ENCODE peak calls at places on chromosomes 6 and 20, in five cellular contexts. E, O, H, U and P are unnamed samples. For H3K36me3 and H3K9me3, the result is how much of the 10 kb centered on the place peaks cover.

GRCh38 chr20:48821261-48821910 is 6.4 kb downstream of the PREX1 start:
- DNase-seq in H (no peak), U (no peak), E (no peak), O (no peak), P (no peak)

GRCh38 chr6:40232698-40233097 is 298.4 kb upstream of the MOCS1 start:
- DNase-seq in H (no peak), O (no peak), U (no peak), E (no peak), P (peak)

GRCh38 chr6:154276810-154277577 is 79.6 kb downstream of the IPCEF1 start:
- DNase-seq in H (peak), E (peak), U (no peak), O (no peak), P (no peak)

GRCh38 chr6:105495515-105495914 is 92.6 kb upstream of the PREP start:
- DNase-seq in E (no peak), O (no peak), H (no peak), U (no peak), P (no peak)

GRCh38 chr6:71476872-71477271 is 188.3 kb downstream of the OGFRL1 start:
- DNase-seq in O (no peak), U (no peak), H (no peak), E (no peak), P (no peak)

GRCh38 chr6:105045546-105045945 is 88.6 kb downstream of the LIN28B start:
- DNase-seq in U (no peak), O (no peak), H (peak), E (peak), P (no peak)

GRCh38 chr20:64113796-64114355 is 6.5 kb upstream of the NPBWR2 start:
- DNase-seq in O (no peak), U (no peak), H (no peak), E (no peak), P (no peak)

GRCh38 chr6:158607411-158608170 is 37.0 kb downstream of the DYNLT1 start:
- DNase-seq in U (no peak), O (no peak), H (no peak), E (no peak), P (no peak)

GRCh38 chr6:152723398-152723797 is 25.7 kb downstream of the MYCT1 start:
- DNase-seq in O (no peak), U (no peak), H (peak), E (peak), P (no peak)

GRCh38 chr6:15810618-15811017 is 147.8 kb upstream of the DTNBP1 start:
- DNase-seq in E (no peak), H (no peak), O (no peak), U (no peak), P (no peak)

GRCh38 chr6:4316867-4317400 is 181.6 kb upstream of the ECI2 start:
- DNase-seq in U (peak), H (peak), O (peak), E (peak), P (no peak)

GRCh38 chr6:31665501-31666336 is at the start of gene CSNK2B:
- DNase-seq in U (peak), H (peak), O (peak), E (peak), P (peak)

GRCh38 chr6:31666337-31666960 is 569 bp downstream of the CSNK2B start:
- DNase-seq in O (no peak), E (peak), U (no peak), H (no peak), P (no peak)

GRCh38 chr6:31664790-31665500 is at the start of gene GPANK1:
- DNase-seq in H (peak), U (peak), E (peak), O (peak), P (peak)

GRCh38 chr6:31663961-31664789 is 622 bp downstream of the GPANK1 start:
- DNase-seq in E (peak), U (no peak), H (peak), O (peak), P (no peak)

DNA sequence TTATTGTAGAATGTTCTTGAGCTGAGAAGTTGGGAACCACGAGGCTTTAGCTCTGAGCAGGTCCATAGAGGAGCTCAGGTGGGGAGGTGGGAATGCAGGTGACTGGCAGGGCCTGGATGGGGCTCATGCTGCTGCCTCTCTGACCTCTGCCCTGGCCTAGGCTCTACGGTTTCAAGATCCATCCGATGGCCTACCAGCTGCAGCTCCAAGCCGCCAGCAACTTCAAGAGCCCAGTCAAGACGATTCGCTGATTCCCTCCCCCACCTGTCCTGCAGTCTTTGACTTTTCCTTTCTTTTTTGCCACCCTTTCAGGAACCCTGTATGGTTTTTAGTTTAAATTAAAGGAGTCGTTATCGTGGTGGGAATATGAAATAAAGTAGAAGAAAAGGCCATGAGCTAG is at the start of gene LY6G5B:
- DNase-seq in U (no peak), O (no peak), H (no peak), E (no peak), P (no peak)
- H3K36me3 ChIP-seq in U (under half), O (under half), H (under half), E (half or more), P (half or more)

GRCh38 chr6:108193120-108193519 is 27.3 kb downstream of the NR2E1 start:
- DNase-seq in U (no peak), E (no peak), O (no peak), H (no peak), P (no peak)
- H3K9me3 ChIP-seq in U (under half), E (under half), O (under half), H (under half), P (under half)

DNA sequence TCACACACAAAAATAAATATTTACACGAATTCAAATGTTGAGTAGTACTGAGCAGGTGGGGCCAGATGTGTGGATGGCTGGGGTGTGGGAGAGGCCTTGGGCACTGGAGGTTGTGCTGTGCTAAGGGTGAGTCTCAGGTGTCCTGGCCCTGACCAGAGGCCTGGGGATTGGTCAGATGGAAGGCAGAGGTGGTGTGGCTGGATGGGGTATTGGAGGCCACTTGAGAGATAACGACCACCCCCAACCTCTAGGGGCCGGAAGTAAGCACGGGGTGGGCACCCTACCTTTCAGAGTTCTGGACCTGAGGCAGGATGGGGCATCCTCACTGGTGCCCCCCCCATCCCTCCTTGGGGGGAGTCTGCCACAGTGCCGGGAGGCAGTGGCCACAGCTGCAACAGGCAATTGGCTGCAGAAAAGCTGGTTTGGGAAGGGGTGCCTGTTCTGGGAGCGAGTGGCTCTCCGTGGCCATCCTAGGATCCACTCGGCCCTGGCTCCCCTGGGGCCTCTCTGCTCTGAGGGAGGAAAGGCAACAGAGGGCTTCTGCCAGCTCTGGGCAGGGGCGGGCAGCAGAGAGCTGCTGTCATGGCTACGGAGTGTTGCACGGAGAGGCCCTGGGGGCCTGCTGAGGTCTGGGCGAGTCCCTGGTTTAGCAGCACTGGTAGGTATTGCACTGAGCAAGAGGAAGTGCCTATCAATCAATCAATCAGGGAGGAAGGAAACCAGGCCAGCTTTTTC is 87.6 kb downstream of the ASXL1 start:
- DNase-seq in E (peak), O (no peak), U (no peak), H (no peak), P (no peak)
- H3K36me3 ChIP-seq in E (under half), O (under half), U (under half), H (under half), P (half or more)

GRCh38 chr6:151317206-151317994 is 74.0 kb downstream of the ZBTB2 start:
- DNase-seq in E (peak), H (peak), U (no peak), O (no peak), P (no peak)

GRCh38 chr6:151322570-151322969 is 68.8 kb downstream of the ZBTB2 start:
- DNase-seq in U (no peak), O (no peak), H (no peak), E (no peak), P (no peak)

GRCh38 chr6:151321438-151321837 is 69.9 kb downstream of the ZBTB2 start:
- DNase-seq in H (no peak), E (no peak), O (no peak), U (no peak), P (no peak)

GRCh38 chr6:151320140-151320539 is 71.2 kb downstream of the ZBTB2 start:
- DNase-seq in U (no peak), O (no peak), E (no peak), H (no peak), P (no peak)

GRCh38 chr6:151317995-151318365 is 73.4 kb downstream of the ZBTB2 start:
- DNase-seq in U (no peak), E (no peak), H (no peak), O (no peak), P (no peak)
- H3K9me3 ChIP-seq in U (under half), E (under half), H (under half), O (under half), P (under half)

GRCh38 chr6:138965971-138966370 is 22.1 kb downstream of the REPS1 start:
- DNase-seq in O (no peak), E (no peak), H (no peak), U (no peak), P (no peak)
- H3K36me3 ChIP-seq in O (under half), E (under half), H (under half), U (under half), P (under half)

GRCh38 chr6:169380493-169380892 is 126.8 kb upstream of the THBS2 start:
- DNase-seq in E (no peak), U (no peak), O (no peak), H (no peak), P (no peak)

GRCh38 chr6:169378620-169379381 is 125.2 kb upstream of the THBS2 start:
- DNase-seq in U (no peak), O (no peak), E (no peak), H (no peak), P (no peak)

GRCh38 chr6:169381988-169382387 is 128.3 kb upstream of the THBS2 start:
- DNase-seq in H (no peak), E (no peak), O (no peak), U (no peak), P (no peak)

GRCh38 chr6:169376458-169376857 is 122.8 kb upstream of the THBS2 start:
- DNase-seq in O (no peak), U (no peak), E (no peak), H (no peak), P (no peak)

GRCh38 chr6:169379495-169380070 is 125.9 kb upstream of the THBS2 start:
- DNase-seq in H (no peak), O (no peak), E (no peak), U (no peak), P (no peak)
- H3K9me3 ChIP-seq in H (under half), O (under half), E (half or more), U (under half), P (under half)

GRCh38 chr6:110996661-110997060 is 14.8 kb downstream of the RPF2 start:
- DNase-seq in E (no peak), U (no peak), H (no peak), O (no peak), P (no peak)
- H3K36me3 ChIP-seq in E (half or more), U (under half), H (under half), O (under half), P (half or more)